ENCODE peak calls at places on chromosomes 5 and 9, in nine cellular contexts. U, Z, Y, B, K, I, R, S and E are unnamed samples.

GRCh38 chr9:99197987-99198386 is 23.8 kb downstream of the ALG2 start:
- DNase-seq in U (no peak), Z (no peak), Y (no peak), B (no peak), K (no peak), I (no peak), R (no peak), S (no peak), E (no peak)

GRCh38 chr5:96714951-96715451 is 52.8 kb downstream of the CAST start:
- DNase-seq in U (peak), Z (peak), Y (no peak), B (peak), K (no peak), I (peak), R (no peak), S (peak), E (peak)

GRCh38 chr5:134738963-134739661 is 764 bp downstream of the CAMLG start:
- DNase-seq in U (peak), Z (peak), Y (no peak), B (peak), K (no peak), I (no peak), R (no peak), S (peak), E (peak)

GRCh38 chr5:64612349-64612961 is 77.8 kb upstream of the SHISAL2B start:
- DNase-seq in U (peak), Z (peak), Y (no peak), B (no peak), K (no peak), I (no peak), R (no peak), S (peak), E (no peak)

GRCh38 chr5:125142439-125142838 is 396.0 kb upstream of the ZNF608 start:
- DNase-seq in U (no peak), Z (no peak), Y (no peak), B (no peak), K (no peak), I (no peak), R (no peak), S (peak), E (no peak)

GRCh38 chr5:78627766-78628165 is 20.8 kb downstream of the LHFPL2 start:
- DNase-seq in U (no peak), Z (peak), Y (no peak), B (no peak), K (no peak), I (no peak), R (no peak), S (no peak), E (no peak)

GRCh38 chr9:14173730-14174129 is 140.2 kb downstream of the NFIB start:
- DNase-seq in U (no peak), Z (peak), Y (no peak), B (no peak), K (no peak), I (no peak), R (no peak), S (no peak), E (no peak)

GRCh38 chr5:93805616-93806393 is 64.4 kb upstream of the POU5F2 start:
- DNase-seq in U (no peak), Z (no peak), Y (no peak), B (no peak), K (no peak), I (no peak), R (no peak), S (no peak), E (no peak)

GRCh38 chr5:15499528-15500325 is at the start of gene FBXL7:
- DNase-seq in U (no peak), Z (peak), Y (peak), B (no peak), K (no peak), I (no peak), R (peak), S (peak), E (no peak)

GRCh38 chr5:127076730-127077129 is 3.4 kb upstream of the C5orf63 start:
- DNase-seq in U (no peak), Z (peak), Y (no peak), B (no peak), K (no peak), I (no peak), R (no peak), S (peak), E (no peak)

GRCh38 chr5:38208782-38209378 is 49.5 kb upstream of the EGFLAM start:
- DNase-seq in U (no peak), Z (peak), Y (no peak), B (no peak), K (no peak), I (no peak), R (no peak), S (peak), E (no peak)

GRCh38 chr9:125361837-125362531 is 100.4 kb downstream of the GAPVD1 start:
- DNase-seq in U (peak), Z (peak), Y (no peak), B (no peak), K (no peak), I (no peak), R (no peak), S (peak), E (no peak)

GRCh38 chr9:107161338-107161737 is 121.7 kb upstream of the RAD23B start:
- DNase-seq in U (no peak), Z (no peak), Y (no peak), B (no peak), K (no peak), I (no peak), R (no peak), S (no peak), E (no peak)

GRCh38 chr5:35600591-35600990 is 17.1 kb upstream of the SPEF2 start:
- DNase-seq in U (no peak), Z (no peak), Y (no peak), B (no peak), K (no peak), I (no peak), R (no peak), S (no peak), E (no peak)

GRCh38 chr9:137876781-137877386 is 698 bp upstream of the CACNA1B start:
- DNase-seq in U (no peak), Z (no peak), Y (no peak), B (no peak), K (no peak), I (no peak), R (no peak), S (no peak), E (no peak)

GRCh38 chr9:94250456-94250855 is 8.6 kb upstream of the ZNF169 start:
- DNase-seq in U (peak), Z (no peak), Y (no peak), B (no peak), K (no peak), I (no peak), R (no peak), S (no peak), E (no peak)

GRCh38 chr5:151270599-151270998 is 17.6 kb downstream of the GM2A start:
- DNase-seq in U (no peak), Z (peak), Y (no peak), B (no peak), K (no peak), I (no peak), R (no peak), S (peak), E (no peak)

GRCh38 chr5:101425345-101425744 is 522.3 kb upstream of the ST8SIA4 start:
- DNase-seq in U (no peak), Z (no peak), Y (no peak), B (no peak), K (no peak), I (no peak), R (no peak), S (peak), E (no peak)

GRCh38 chr9:114226289-114227055 is 71.1 kb downstream of the COL27A1 start:
- DNase-seq in U (no peak), Z (no peak), Y (no peak), B (no peak), K (no peak), I (no peak), R (no peak), S (no peak), E (no peak)

GRCh38 chr9:73609381-73609780 is 457.7 kb downstream of the ANXA1 start:
- DNase-seq in U (no peak), Z (no peak), Y (no peak), B (no peak), K (no peak), I (no peak), R (no peak), S (no peak), E (no peak)